ENCODE peak calls at places on chromosomes 3 and 15, in nine cellular contexts. C, D, Q, E, X, F, R, K and S are unnamed samples. For H3K27me3 and H3K4me1, the result is how much of the 10 kb centered on the place peaks cover.

GRCh38 chr3:98985406-98985805 is 83.9 kb upstream of the DCBLD2 start:
- DNase-seq in D (no peak), X (no peak), R (no peak), E (no peak), F (no peak), C (no peak), Q (no peak), K (no peak), S (no peak)

GRCh38 chr15:38072507-38073277 is 138.3 kb downstream of the TMCO5A start:
- DNase-seq in Q (peak), E (peak), K (peak), X (peak), D (peak), R (peak), F (no peak), C (peak), S (peak)

GRCh38 chr15:89767411-89767915 is 8.7 kb upstream of the MESP2 start:
- DNase-seq in X (no peak), C (no peak), K (peak), D (no peak), E (no peak), F (no peak), R (no peak), Q (no peak), S (no peak)

GRCh38 chr15:69976366-69976994 is 121.2 kb downstream of the TLE3 start:
- DNase-seq in D (no peak), F (peak), X (no peak), K (peak), Q (peak), C (peak), R (peak), E (peak), S (peak)

GRCh38 chr15:86813892-86814291 is 734.2 kb downstream of the AGBL1 start:
- DNase-seq in D (no peak), R (no peak), F (no peak), K (no peak), Q (no peak), X (no peak), C (no peak), E (no peak), S (no peak)

GRCh38 chr3:126553284-126553811 is 5.4 kb downstream of the C3orf22 start:
- DNase-seq in X (peak), D (no peak), F (no peak), Q (no peak), E (no peak), C (no peak), R (no peak), K (peak), S (no peak)

GRCh38 chr15:33545866-33546265 is 235.1 kb downstream of the RYR3 start:
- DNase-seq in K (no peak), D (no peak), R (peak), X (no peak), F (no peak), E (no peak), C (no peak), Q (no peak), S (no peak)

GRCh38 chr3:39106281-39107055 is 959 bp downstream of the GORASP1 start:
- DNase-seq in E (peak), X (no peak), C (no peak), R (peak), Q (no peak), K (peak), F (no peak), D (no peak), S (peak)

GRCh38 chr3:160330111-160330510 is 68.9 kb downstream of the IFT80 start:
- DNase-seq in D (no peak), X (no peak), E (no peak), R (no peak), K (no peak), C (no peak), Q (no peak), F (no peak), S (no peak)

GRCh38 chr15:70923311-70924080 is 30.9 kb downstream of the LRRC49 start:
- DNase-seq in X (no peak), F (no peak), C (no peak), K (no peak), R (no peak), Q (no peak), D (no peak), E (no peak), S (no peak)

GRCh38 chr3:150798122-150798618 is 35.2 kb upstream of the SIAH2 start:
- DNase-seq in K (peak), E (peak), X (no peak), C (no peak), F (no peak), R (peak), Q (no peak), D (no peak), S (peak)

GRCh38 chr3:106305882-106306445 is 437.2 kb upstream of the CBLB start:
- DNase-seq in X (no peak), C (no peak), E (no peak), K (no peak), D (no peak), Q (no peak), R (no peak), F (no peak), S (no peak)

GRCh38 chr3:94234177-94234788 is 171.4 kb downstream of the NSUN3 start:
- DNase-seq in F (no peak), R (peak), X (no peak), D (no peak), E (peak), Q (peak), C (no peak), K (peak), S (peak)

GRCh38 chr3:19221081-19221480 is 72.8 kb downstream of the KCNH8 start:
- DNase-seq in D (no peak), X (no peak), C (no peak), R (no peak), K (peak), E (peak), F (no peak), Q (no peak), S (no peak)

GRCh38 chr15:32842081-32842480 is 124.3 kb downstream of the GREM1 start:
- DNase-seq in D (no peak), E (no peak), X (no peak), C (no peak), F (no peak), R (no peak), K (no peak), Q (no peak), S (no peak)

GRCh38 chr15:100929641-100930042 is 10.5 kb downstream of the LRRK1 start:
- DNase-seq in E (peak), R (peak), C (peak), K (peak), F (no peak), Q (no peak), X (no peak), D (no peak), S (no peak)

GRCh38 chr3:117409701-117410459 is 700.3 kb downstream of the TUSC7 start:
- DNase-seq in R (peak), F (no peak), C (no peak), E (no peak), X (no peak), K (no peak), D (no peak), Q (no peak), S (no peak)

GRCh38 chr3:116863270-116863770 is 153.7 kb downstream of the TUSC7 start:
- DNase-seq in F (no peak), Q (no peak), C (no peak), R (no peak), D (no peak), E (no peak), X (no peak), K (no peak), S (no peak)

GRCh38 chr15:81398910-81399551 is 25.0 kb upstream of the TMC3 start:
- DNase-seq in E (peak), R (no peak), F (no peak), K (no peak), D (no peak), C (no peak), Q (no peak), X (no peak), S (no peak)

GRCh38 chr3:128170866-128171516 is 17.7 kb downstream of the EEFSEC start:
- DNase-seq in K (peak), Q (peak), E (peak), R (peak), X (no peak), D (peak), C (no peak), F (no peak), S (peak)

GRCh38 chr3:150613034-150613433 is 9.9 kb downstream of the SELENOT start:
- DNase-seq in Q (no peak), E (no peak), K (no peak), D (no peak), R (no peak), F (no peak), C (no peak), X (no peak), S (no peak)

GRCh38 chr3:178705925-178706324 is 169.7 kb downstream of the KCNMB2 start:
- DNase-seq in E (no peak), D (no peak), C (peak), Q (no peak), R (no peak), X (no peak), K (no peak), F (no peak), S (no peak)

GRCh38 chr15:48507416-48508065 is 138.0 kb downstream of the FBN1 start:
- DNase-seq in F (no peak), R (peak), K (peak), X (no peak), E (peak), Q (peak), D (peak), C (peak), S (peak)

GRCh38 chr3:188267790-188268333 is 113.9 kb downstream of the LPP start:
- DNase-seq in F (no peak), E (peak), C (no peak), X (no peak), D (no peak), Q (no peak), R (no peak), K (no peak), S (no peak)

GRCh38 chr3:128274837-128275236 is 121.6 kb downstream of the EEFSEC start:
- DNase-seq in Q (no peak), C (peak), X (no peak), D (no peak), K (peak), R (no peak), E (peak), F (no peak), S (peak)

GRCh38 chr15:27701014-27701413 is 398.1 kb downstream of the OCA2 start:
- DNase-seq in C (no peak), E (no peak), R (no peak), F (no peak), D (no peak), X (no peak), Q (no peak), K (no peak), S (no peak)

GRCh38 chr3:192916455-192917257 is 1.0 kb downstream of the MB21D2 start:
- DNase-seq in E (peak), R (peak), X (peak), F (no peak), C (peak), K (peak), Q (peak), D (peak), S (peak)

GRCh38 chr15:31325432-31325975 is 1.1 kb upstream of the KLF13 start:
- DNase-seq in F (peak), C (no peak), X (peak), D (peak), R (peak), E (peak), Q (peak), K (peak), S (no peak)

GRCh38 chr3:42101048-42101447 is 9.9 kb downstream of the TRAK1 start:
- DNase-seq in Q (no peak), K (no peak), R (no peak), E (no peak), X (peak), C (peak), D (no peak), F (no peak), S (peak)

GRCh38 chr3:42864321-42864950 is 11.2 kb downstream of the CYP8B1 start:
- DNase-seq in X (no peak), R (no peak), D (no peak), F (no peak), E (no peak), C (no peak), K (peak), Q (no peak), S (no peak)

GRCh38 chr3:192481638-192482037 is 245.7 kb downstream of the FGF12 start:
- DNase-seq in X (no peak), Q (peak), D (no peak), C (peak), E (no peak), K (no peak), F (no peak), R (no peak), S (peak)

GRCh38 chr3:126102530-126102951 is 18.6 kb upstream of the SLC41A3 start:
- DNase-seq in F (no peak), K (no peak), R (no peak), C (no peak), X (no peak), D (peak), E (no peak), Q (no peak), S (no peak)

GRCh38 chr15:70474682-70475438 is 288.5 kb downstream of the UACA start:
- DNase-seq in K (no peak), F (no peak), X (peak), R (no peak), C (peak), D (peak), E (no peak), Q (peak), S (no peak)

GRCh38 chr15:40929730-40930429 is 740 bp downstream of the DLL4 start:
- DNase-seq in C (no peak), X (peak), K (peak), D (peak), F (no peak), R (peak), E (no peak), Q (no peak), S (peak)

GRCh38 chr15:40927497-40928346 is 1.4 kb upstream of the DLL4 start:
- DNase-seq in Q (no peak), K (no peak), F (no peak), C (no peak), E (no peak), D (no peak), R (no peak), X (no peak), S (no peak)

GRCh38 chr15:40926659-40927496 is 2.3 kb upstream of the DLL4 start:
- DNase-seq in Q (no peak), K (peak), F (no peak), D (no peak), C (no peak), R (no peak), E (no peak), X (no peak), S (no peak)

GRCh38 chr15:40928975-40929729 is at the start of gene DLL4:
- DNase-seq in K (peak), E (peak), Q (peak), D (peak), F (no peak), R (peak), X (peak), C (no peak), S (peak)

DNA sequence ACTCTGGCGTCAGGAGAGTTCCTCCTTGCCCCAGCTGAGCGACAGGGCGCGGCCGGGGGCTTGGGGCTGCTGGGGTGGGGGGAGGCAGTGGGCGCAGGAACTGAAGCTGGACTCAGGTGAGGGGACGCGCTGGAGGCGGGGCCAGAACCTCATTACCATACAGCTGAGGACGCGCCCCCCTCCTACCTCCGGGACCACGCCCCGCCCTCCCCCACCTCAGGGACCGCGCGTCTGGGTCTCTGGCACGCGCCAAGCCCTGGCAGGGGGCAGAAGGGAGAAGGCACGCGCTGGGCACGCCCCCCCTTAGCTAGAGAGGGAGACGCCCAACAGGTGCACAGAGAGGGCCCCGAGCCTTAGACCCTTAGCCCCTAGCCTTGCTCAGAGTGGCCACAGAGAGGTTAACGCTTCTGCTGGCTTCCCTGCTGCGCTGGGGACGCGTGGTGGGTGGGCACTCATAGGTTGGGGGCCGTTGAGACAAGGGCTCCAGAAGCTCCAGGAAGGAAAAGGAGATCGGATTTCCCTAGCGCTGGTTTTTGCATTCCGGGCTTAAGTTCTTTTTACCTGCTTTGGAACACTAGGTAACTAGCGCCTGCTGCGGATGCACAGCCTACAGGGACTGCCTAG is 677 bp upstream of the DLL4 start:
- DNase-seq in X (no peak), Q (no peak), C (no peak), K (peak), E (peak), D (no peak), R (peak), F (no peak), S (no peak)
- H3K27me3 ChIP-seq in X (half or more), Q (half or more), C (half or more), K (half or more), E (half or more), D (under half), R (half or more), F (under half), S (half or more)

DNA sequence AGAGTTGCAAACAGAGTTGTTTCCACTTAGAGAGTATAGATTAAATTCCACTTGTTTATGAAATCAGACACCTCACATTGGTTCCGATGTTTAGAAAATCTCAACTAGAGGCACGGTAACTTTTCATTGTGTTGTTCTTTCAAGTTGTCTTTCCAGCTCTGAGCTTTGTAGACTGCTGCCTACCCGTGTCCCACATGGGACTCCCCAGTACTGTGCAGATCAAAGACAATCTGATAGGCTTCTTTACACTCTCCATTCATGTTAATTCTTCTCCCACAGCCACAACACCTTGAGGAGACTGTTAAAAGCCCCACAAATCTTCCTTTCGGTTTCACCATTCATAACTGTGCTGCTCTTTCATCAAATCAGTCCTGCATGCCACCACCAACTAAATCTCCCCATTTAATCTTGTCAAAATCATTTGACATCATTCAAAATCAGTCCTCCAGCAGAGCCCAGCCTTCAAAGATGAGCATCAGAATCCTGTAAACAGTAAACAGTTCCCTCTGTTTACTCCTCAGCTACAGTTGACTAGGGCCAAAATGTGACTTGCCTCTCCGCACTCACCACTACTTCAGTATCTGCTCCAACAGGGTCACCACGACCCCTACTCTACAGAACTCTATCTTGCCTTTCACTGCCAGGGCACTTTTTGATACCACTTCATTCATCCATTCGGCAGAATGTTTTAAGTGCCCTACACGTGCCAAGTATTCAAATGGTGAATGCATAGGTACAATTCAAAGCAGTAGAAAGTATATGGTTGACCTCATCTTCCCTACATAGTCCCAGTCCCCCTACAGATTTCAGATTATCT is 8.3 kb downstream of the ANXA2 start:
- DNase-seq in X (no peak), C (no peak), K (peak), Q (no peak), E (no peak), F (no peak), R (no peak), D (no peak), S (no peak)
- H3K4me1 ChIP-seq in X (half or more), C (under half), K (under half), Q (half or more), E (under half), F (under half), R (under half), D (under half), S (under half)

DNA sequence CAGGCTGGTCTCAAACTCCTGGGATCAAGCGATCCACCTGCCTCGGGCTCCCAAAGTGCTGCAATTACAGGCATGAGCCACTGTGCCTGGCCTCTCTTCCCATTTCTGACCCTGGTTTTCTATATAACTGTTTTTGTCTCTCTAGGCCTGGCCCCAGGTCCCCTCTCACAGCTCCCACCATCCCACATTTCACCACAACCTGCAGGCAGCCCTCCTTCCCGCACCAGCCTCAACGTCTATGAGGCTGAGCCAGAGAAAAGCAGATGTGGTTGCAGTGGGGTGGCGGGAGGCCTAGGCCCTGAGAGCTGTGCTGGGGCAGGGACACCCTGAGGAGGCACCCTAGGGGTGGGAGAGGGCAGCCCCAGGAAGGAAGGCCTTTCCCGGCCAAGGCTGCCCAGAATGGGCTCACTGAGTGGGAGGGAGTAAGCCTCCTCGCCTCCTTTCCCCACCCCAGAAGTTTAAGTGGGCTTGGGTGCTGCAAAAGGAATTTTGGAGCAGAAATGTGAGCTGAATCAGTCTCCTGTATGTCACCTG is 99.7 kb downstream of the LSM3 start:
- DNase-seq in X (no peak), C (no peak), K (no peak), Q (no peak), R (no peak), F (no peak), E (no peak), D (no peak), S (no peak)
- H3K27ac ChIP-seq in X (no peak), C (no peak), K (no peak), Q (no peak), R (no peak), F (no peak), E (peak), D (no peak), S (no peak)

DNA sequence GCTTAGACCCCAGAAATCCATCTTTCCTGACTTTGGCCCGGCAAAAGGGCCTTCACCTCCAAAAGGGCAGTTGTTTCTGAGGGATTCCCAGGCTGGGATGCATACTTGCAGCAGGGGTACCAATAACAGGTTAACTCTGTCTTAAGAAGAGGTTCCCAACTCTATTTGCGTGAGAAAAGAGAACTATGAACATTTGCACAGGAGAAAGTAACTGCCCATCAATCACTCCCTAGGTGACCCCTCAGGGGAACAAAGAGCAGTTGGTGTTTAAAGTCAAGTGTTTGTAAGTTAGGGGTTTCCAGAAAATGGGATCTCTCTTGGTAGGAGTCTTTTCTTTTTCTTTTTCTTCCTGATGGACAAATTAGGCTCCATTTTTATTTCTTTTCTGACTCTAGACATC is 97.3 kb downstream of the EPHB1 start:
- DNase-seq in E (no peak), R (no peak), X (no peak), K (no peak), F (no peak), Q (no peak), C (no peak), D (no peak), S (no peak)
- H3K27me3 ChIP-seq in E (under half), R (under half), X (under half), K (under half), F (under half), Q (under half), C (under half), D (under half), S (under half)

GRCh38 chr3:46931631-46932441 is 44.7 kb downstream of the CCDC12 start:
- DNase-seq in X (peak), Q (no peak), D (peak), R (no peak), C (no peak), K (no peak), F (no peak), E (no peak), S (no peak)
- H3K4me1 ChIP-seq in X (half or more), Q (under half), D (under half), R (under half), C (under half), K (under half), F (half or more), E (under half), S (half or more)